ENCODE peak calls at places on chromosomes 12 and 14, in nine cellular contexts. E is CD4-positive, alpha-beta memory T cell; N is kidney; H is right cardiac atrium; S is right lobe of liver; P is fibroblast of lung; B is aorta; O is ovary; A is testis. V is an unnamed sample.
A peak's percentile ranks its signal among the peaks of the same experiment; 100 is the strongest.

GRCh38 chr12:89695100-89695499 is 13.5 kb downstream of the ATP2B1 start:
- DNase-seq in A (no peak), O (no peak), N (no peak), H (no peak), S (no peak), P (peak; percentile 72), E (no peak), B (no peak), V (no peak)

GRCh38 chr12:110585231-110585799 is 2.2 kb upstream of the PPTC7 start:
- DNase-seq in O (no peak), E (peak; percentile 37), B (no peak), S (no peak), N (no peak), H (no peak), P (peak; percentile 49), A (no peak), V (peak; percentile 50)

GRCh38 chr12:92561543-92561899 is 141.3 kb upstream of the PLEKHG7 start:
- DNase-seq in B (no peak), S (no peak), A (peak; percentile 60), N (no peak), H (peak; percentile 38), O (peak; percentile 39), E (no peak), P (peak; percentile 94), V (peak; percentile 81)

GRCh38 chr12:121748571-121749265 is 36.2 kb downstream of the TMEM120B start:
- DNase-seq in O (peak; percentile 77), S (peak; percentile 52), B (no peak), N (peak; percentile 88), A (peak; percentile 37), H (peak; percentile 40), P (peak; percentile 89), E (no peak), V (no peak)

GRCh38 chr14:102079700-102079979 is 7.2 kb downstream of the HSP90AA1 start:
- DNase-seq in A (no peak), P (no peak), N (no peak), S (no peak), B (peak; percentile 33), E (no peak), O (no peak), H (no peak), V (no peak)

GRCh38 chr12:77953515-77953914 is 122.8 kb downstream of the NAV3 start:
- DNase-seq in P (no peak), A (no peak), S (no peak), B (no peak), E (no peak), H (no peak), N (no peak), O (no peak), V (no peak)

GRCh38 chr12:46724020-46724419 is 101.8 kb downstream of the SLC38A4 start:
- DNase-seq in A (no peak), H (no peak), N (no peak), O (no peak), B (no peak), E (no peak), P (no peak), S (no peak), V (no peak)

GRCh38 chr12:80701388-80701787 is 6.0 kb upstream of the MYF6 start:
- DNase-seq in P (peak; percentile 25), S (no peak), B (no peak), E (no peak), H (no peak), O (no peak), A (no peak), N (no peak), V (no peak)

DNA sequence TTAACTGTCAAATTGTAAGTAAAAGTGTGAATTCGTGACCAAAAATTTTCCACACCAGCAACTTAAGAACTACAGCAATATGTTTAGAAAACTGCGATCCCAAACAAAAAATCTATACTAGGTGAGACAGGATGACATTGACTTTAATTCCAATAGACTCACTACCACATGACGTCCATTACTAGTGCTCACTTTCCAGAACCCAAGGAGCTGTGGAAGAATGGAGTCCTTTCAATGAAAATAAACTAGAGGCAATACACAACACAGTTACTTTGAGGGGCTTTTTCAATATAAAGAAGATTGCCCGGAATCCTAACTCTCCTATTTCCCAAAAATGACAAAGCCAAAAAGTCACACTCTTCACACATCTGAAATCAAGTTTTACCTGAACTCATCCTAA is 1.4 kb downstream of the EPS8 start:
- DNase-seq in N (no peak), E (no peak), S (no peak), O (no peak), A (no peak), P (no peak), B (no peak), H (no peak), V (no peak)
- H3K4me3 ChIP-seq in N (peak overlapping the region; percentile 82), E (no peak overlapping the region), S (peak overlapping the region; percentile 86), O (peak overlapping the region; percentile 93), A (peak overlapping the region; percentile 87), P (peak overlapping the region; percentile 91), B (peak overlapping the region; percentile 94), H (peak overlapping the region; percentile 88), V (peak overlapping the region; percentile 64)

GRCh38 chr14:24300326-24300980 is 803 bp downstream of the NOP9 start:
- DNase-seq in N (no peak), H (no peak), B (no peak), O (no peak), P (no peak), A (no peak), S (no peak), E (no peak), V (no peak)
- H3K4me1 ChIP-seq in N (peaks cover 8% of the 10 kb centered on the region), H (peaks cover 10% of the 10 kb centered on the region), B (no peaks in the 10 kb centered on the region), O (peaks cover 6% of the 10 kb centered on the region), P (peaks cover 10% of the 10 kb centered on the region), A (peaks cover 9% of the 10 kb centered on the region), S (no peaks in the 10 kb centered on the region), E (peaks cover 42% of the 10 kb centered on the region), V (peaks cover 45% of the 10 kb centered on the region)

DNA sequence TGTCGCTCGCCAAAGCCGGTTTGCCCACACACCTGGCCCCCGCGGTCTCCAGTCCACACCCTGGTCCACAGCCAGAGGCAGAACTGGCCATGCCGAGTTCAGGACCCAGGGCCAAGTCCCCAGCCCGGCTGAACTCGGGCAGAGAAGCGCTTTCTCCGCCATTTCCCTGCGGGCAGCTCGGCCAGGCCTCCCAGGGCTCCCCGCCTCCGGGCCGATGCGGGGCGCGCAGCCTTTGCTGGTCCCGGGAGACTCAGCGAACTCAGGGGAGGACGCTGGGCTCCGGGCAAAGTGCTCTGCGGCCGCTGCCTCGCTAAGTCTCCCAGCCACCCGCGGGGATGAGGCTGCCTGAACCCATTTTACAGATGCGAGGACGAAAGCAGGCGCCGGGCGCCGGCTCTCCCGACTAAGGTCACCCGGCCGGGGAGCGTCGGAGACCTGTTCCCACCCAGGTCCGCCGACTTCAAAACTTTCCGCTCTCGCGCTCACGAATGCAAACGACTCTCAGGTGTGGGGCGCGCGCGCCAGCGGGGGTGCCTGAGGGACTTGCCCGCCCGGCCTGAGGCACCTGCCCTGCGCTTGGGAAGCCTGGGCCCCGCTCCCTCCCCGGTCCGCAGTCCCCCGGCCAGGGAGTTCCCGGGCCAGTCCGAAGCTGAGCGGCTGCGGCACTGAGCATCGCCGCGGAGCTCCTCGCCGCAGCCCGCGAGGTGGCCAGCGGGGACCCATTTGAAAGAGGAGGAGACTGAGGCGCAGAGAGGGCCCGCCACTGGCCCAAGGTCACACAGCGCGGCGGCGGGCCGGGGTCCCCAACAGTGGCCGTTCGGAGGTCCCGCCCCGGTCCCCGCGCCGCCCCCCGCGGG is 627 bp downstream of the TESC start:
- DNase-seq in H (no peak), E (peak; percentile 33), A (no peak), O (no peak), B (peak; percentile 77), N (peak; percentile 80), S (peak; percentile 31), P (no peak), V (peak; percentile 81)
- H3K27ac ChIP-seq in H (no peak overlapping the region), E (no peak overlapping the region), A (peak overlapping the region; percentile 35), O (no peak overlapping the region), B (no peak overlapping the region), N (no peak overlapping the region), S (no peak overlapping the region), P (no peak overlapping the region), V (peak overlapping the region; percentile 48)

GRCh38 chr12:6271281-6271680 is 39.2 kb upstream of the PLEKHG6 start:
- DNase-seq in B (peak; percentile 20), A (no peak), P (no peak), S (no peak), N (peak; percentile 29), E (no peak), O (no peak), H (no peak), V (no peak)
- H3K4me3 ChIP-seq in B (no peak overlapping the region), A (no peak overlapping the region), P (no peak overlapping the region), S (no peak overlapping the region), N (no peak overlapping the region), E (no peak overlapping the region), O (no peak overlapping the region), H (no peak overlapping the region), V (no peak overlapping the region)

DNA sequence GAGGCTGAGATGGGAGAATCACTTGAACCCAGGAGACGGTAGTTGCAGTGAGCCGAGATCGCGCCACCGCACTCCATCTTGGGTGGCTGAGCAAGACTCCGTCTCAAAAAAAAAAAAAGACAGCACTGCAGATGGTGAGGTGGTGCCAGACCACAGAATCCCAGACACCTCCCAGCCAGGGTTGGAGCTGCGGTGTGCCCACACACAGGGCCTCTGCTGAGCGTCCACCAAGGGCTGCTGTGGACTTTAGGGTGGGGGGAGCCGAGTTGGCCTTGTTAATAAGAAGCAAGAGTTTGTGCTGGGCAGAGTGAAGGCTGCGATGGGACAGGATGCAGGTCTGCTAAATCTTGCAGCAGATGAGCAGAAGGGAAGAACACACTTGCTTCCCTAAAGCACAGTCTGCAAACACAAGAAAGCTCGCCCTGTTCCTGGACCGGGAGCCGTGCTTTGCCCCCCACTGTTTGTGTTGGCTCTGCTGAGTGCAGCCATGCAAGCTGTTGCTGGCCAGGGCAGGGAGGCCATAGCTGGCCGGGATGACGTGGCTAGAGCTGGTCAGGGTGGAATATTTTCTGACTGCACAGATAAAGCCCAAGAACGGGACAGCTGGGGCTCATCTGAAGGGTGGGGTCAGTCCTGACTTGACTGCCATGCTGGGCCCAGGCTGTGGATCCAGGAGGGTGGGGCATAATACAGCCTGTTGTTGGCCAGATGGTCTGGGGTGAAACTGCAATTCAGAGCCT is 14.4 kb downstream of the KMT5A start:
- DNase-seq in A (peak; percentile 71), B (peak; percentile 91), H (peak; percentile 86), E (no peak), P (peak; percentile 82), O (peak; percentile 66), S (peak; percentile 46), N (peak; percentile 94), V (peak; percentile 34)
- H3K4me1 ChIP-seq in A (peaks cover 21% of the 10 kb centered on the region), B (no peaks in the 10 kb centered on the region), H (peaks cover 11% of the 10 kb centered on the region), E (no peaks in the 10 kb centered on the region), P (peaks cover 8% of the 10 kb centered on the region), O (peaks cover 12% of the 10 kb centered on the region), S (no peaks in the 10 kb centered on the region), N (peaks cover 4% of the 10 kb centered on the region), V (peaks cover 35% of the 10 kb centered on the region)